ENCODE peak calls at places on chromosomes 7 and 10, in four cellular contexts. K is GM12878, Q is HepG2, R is K562. M is an unnamed sample.

GRCh38 chr10:47314416-47314970 is 7.8 kb upstream of the GDF2 start:
- DNase-seq in R (no peak), Q (no peak), K (no peak), M (no peak)

GRCh38 chr10:43692051-43692825 is 43.6 kb upstream of the ZNF32 start:
- DNase-seq in K (no peak), R (no peak), Q (no peak), M (no peak)

GRCh38 chr10:110686941-110687340 is 42.8 kb downstream of the RBM20 start:
- DNase-seq in Q (no peak), K (no peak), R (no peak), M (no peak)

GRCh38 chr7:148987751-148988512 is 40.4 kb downstream of the PDIA4 start:
- DNase-seq in K (no peak), R (no peak), Q (no peak), M (peak)

GRCh38 chr7:21346297-21346696 is 81.6 kb upstream of the SP4 start:
- DNase-seq in K (peak), Q (no peak), R (no peak), M (no peak)

GRCh38 chr10:88318803-88319202 is 264.3 kb downstream of the RNLS start:
- DNase-seq in K (no peak), R (no peak), Q (peak), M (no peak)

GRCh38 chr7:18116661-18117060 is 89.0 kb upstream of the PRPS1L1 start:
- DNase-seq in Q (no peak), R (no peak), K (no peak), M (no peak)

GRCh38 chr10:16950686-16951681 is 133.8 kb upstream of the RSU1 start:
- DNase-seq in K (no peak), R (peak), Q (no peak), M (peak)

GRCh38 chr7:141132671-141133070 is 58.8 kb downstream of the TMEM178B start:
- DNase-seq in Q (no peak), R (no peak), K (no peak), M (no peak)

GRCh38 chr7:124412531-124412930 is 353.1 kb downstream of the GPR37 start:
- DNase-seq in K (no peak), Q (no peak), R (no peak), M (no peak)

GRCh38 chr7:105245398-105246099 is 143.2 kb downstream of the SRPK2 start:
- DNase-seq in K (no peak), Q (peak), R (no peak), M (peak)

GRCh38 chr7:116738378-116738777 is 66.4 kb downstream of the MET start:
- DNase-seq in K (no peak), R (no peak), Q (peak), M (no peak)

GRCh38 chr7:2118630-2119190 is 114.0 kb downstream of the MAD1L1 start:
- DNase-seq in Q (no peak), R (no peak), K (no peak), M (no peak)
- H3K9ac ChIP-seq in Q (no peak), R (peak), K (no peak), M (no peak)

GRCh38 chr10:6689036-6689435 is 109.0 kb upstream of the PRKCQ start:
- DNase-seq in R (no peak), K (no peak), Q (no peak), M (no peak)
- TF ChIP-seq RFX5 in R (no peak), K (no peak), Q (no peak), M (no peak)

GRCh38 chr10:59644841-59645240 is 64.8 kb downstream of the SLC16A9 start:
- DNase-seq in K (no peak), Q (no peak), R (no peak), M (no peak)

GRCh38 chr10:59654007-59654406 is 55.6 kb downstream of the SLC16A9 start:
- DNase-seq in R (no peak), K (no peak), Q (no peak), M (no peak)

GRCh38 chr10:59651902-59652301 is 57.7 kb downstream of the SLC16A9 start:
- DNase-seq in K (no peak), Q (no peak), R (no peak), M (no peak)

GRCh38 chr10:59648711-59649201 is 60.9 kb downstream of the SLC16A9 start:
- DNase-seq in K (no peak), Q (no peak), R (no peak), M (no peak)

GRCh38 chr10:59649606-59650346 is 59.9 kb downstream of the SLC16A9 start:
- DNase-seq in K (no peak), R (no peak), Q (no peak), M (no peak)
- TF ChIP-seq REST in K (no peak), R (no peak), Q (no peak), M (no peak)

GRCh38 chr7:91880413-91881241 is at the start of gene MTERF1:
- DNase-seq in Q (peak), K (peak), R (peak), M (peak)

GRCh38 chr7:91883676-91884362 is 3.3 kb upstream of the MTERF1 start:
- DNase-seq in Q (no peak), K (no peak), R (peak), M (no peak)

GRCh38 chr7:91876391-91877133 is 3.9 kb downstream of the MTERF1 start:
- DNase-seq in K (no peak), R (no peak), Q (no peak), M (no peak)

GRCh38 chr7:91875851-91876250 is 4.7 kb downstream of the MTERF1 start:
- DNase-seq in R (no peak), K (no peak), Q (no peak), M (no peak)

DNA sequence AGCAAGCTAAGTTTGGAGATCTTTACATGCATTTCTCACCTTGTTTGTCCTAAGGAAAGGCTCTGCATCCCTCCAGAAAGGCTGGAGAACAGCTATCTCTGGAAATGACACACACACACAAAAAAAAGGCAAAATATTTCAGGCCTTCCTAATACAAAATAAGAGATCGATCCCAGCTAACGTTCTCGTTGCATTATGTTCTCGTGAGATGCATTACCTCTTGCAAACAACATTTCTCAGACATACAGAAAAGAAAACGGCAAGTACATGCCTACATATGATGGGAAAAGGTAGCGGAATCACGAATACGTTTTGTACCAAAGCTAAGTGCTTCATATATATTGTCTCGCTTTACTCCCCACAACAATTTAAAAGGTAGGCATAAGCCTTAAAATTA is 488 bp downstream of the MTERF1 start:
- DNase-seq in K (no peak), R (no peak), Q (peak), M (no peak)
- H3K9ac ChIP-seq in K (peak), R (peak), Q (peak), M (peak)

GRCh38 chr7:122380993-122381392 is 76.4 kb upstream of the FEZF1 start:
- DNase-seq in Q (no peak), R (no peak), K (no peak), M (no peak)
- TF ChIP-seq RFX5 in Q (no peak), R (no peak), K (no peak), M (no peak)

DNA sequence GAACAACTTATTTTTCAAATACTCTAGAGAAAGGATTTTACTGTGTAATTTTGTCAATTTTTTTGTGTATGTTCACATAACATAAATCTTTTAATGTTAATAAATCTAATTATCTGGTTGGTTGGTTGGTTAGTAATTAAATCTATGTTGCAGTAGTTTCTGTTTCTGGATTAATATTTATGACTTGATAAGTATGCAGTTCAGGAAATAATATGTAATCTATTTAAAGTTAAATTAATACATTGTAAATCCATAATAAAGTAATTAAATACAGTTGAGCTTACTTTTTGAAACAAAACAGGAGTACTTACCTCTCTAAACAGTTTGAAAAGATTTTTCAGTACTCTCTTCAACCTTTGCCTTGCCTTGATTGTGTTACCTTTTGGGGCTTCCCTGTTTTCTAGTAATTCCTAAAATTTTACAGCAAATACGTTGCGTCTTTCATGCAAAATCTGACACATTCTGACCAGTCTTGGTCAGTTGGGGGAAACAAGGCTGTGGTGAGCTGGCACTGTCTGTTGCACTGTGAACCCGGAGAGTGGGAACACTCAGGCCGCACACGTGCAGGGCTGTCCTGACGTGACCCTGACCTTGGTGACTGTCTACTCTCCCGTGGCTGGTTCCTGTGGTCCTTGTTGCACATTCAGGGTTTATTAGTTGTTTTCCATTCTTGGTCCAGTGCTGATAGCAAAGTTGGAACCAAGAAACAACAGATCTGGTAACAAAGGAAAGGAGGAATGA is 45.6 kb upstream of the FGL2 start:
- DNase-seq in K (no peak), R (no peak), Q (peak), M (no peak)
- TF ChIP-seq REST in K (no peak), R (no peak), Q (no peak), M (no peak)

DNA sequence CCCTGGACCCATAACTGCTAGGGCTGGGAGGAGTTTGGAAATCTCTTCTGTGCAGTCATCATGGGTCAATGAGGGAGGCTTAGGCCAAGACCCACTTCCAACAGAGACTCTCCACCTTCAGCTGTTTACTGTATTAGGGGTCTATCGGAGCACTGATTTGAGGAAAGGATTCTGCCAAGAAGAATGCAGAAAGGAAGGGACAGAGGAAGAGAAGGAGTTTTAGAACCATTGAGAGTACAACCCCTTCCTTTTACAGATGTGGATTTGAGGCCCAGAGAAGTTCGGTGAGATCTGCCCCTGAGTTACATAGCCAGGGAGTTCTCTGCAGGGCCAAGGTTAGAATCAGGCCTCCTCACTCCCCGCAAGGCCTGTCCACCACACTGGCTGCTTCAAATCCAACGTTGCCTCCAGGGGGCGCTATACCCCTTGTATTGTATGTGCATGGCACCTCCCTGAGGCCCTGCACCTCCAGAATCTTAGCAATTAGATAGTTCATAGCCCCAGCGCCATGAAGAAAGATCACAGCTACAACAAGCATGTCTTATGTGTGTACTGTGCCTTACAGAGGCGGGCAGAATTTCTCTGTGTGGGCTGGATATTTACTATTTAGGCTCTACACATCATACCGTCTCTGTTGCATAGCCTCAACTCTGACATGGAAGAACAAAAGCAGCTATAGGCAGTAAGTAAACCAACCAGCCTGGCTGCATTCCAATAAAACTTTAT is 246.8 kb downstream of the SKIDA1 start:
- DNase-seq in R (peak), Q (peak), K (peak), M (peak)
- H3K9ac ChIP-seq in R (no peak), Q (no peak), K (no peak), M (no peak)